ENCODE peak calls at places on chromosomes 16 and 17, in six cellular contexts. I is T follicular helper cell; D is fibroblast of the aortic adventitia; X is cardiac fibroblast; S is HS-5; E is CD8-positive, alpha-beta memory T cell. V is an unnamed sample.

GRCh38 chr17:75475144-75475835 is 18.9 kb downstream of the TMEM94 start:
- DNase-seq in X (no peak), D (no peak), I (no peak), E (no peak), S (no peak), V (peak; percentile 31)

GRCh38 chr17:68694791-68695485 is 93.8 kb upstream of the FAM20A start:
- DNase-seq in X (peak; percentile 47), S (no peak), E (no peak), I (no peak), D (peak; percentile 18), V (no peak)

GRCh38 chr17:47367257-47367656 is 43.5 kb downstream of the EFCAB13 start:
- DNase-seq in X (no peak), S (no peak), E (no peak), D (no peak), I (no peak), V (no peak)

GRCh38 chr17:46979023-46979870 is at the start of gene RPRML:
- DNase-seq in D (no peak), I (no peak), X (peak; percentile 32), S (no peak), E (no peak), V (peak; percentile 27)

GRCh38 chr17:82030470-82031302 is 792 bp upstream of the RAC3 start:
- DNase-seq in X (peak; percentile 89), S (no peak), E (peak; percentile 73), I (peak; percentile 75), D (peak; percentile 79), V (peak; percentile 92)

GRCh38 chr16:2056077-2056476 is 8.3 kb downstream of the TSC2 start:
- DNase-seq in D (no peak), I (no peak), X (peak; percentile 18), S (no peak), E (no peak), V (peak; percentile 41)

GRCh38 chr17:14997290-14997689 is 267.8 kb downstream of the PMP22 start:
- DNase-seq in S (no peak), I (no peak), D (no peak), E (no peak), X (no peak), V (no peak)

GRCh38 chr17:66633322-66633965 is 201.5 kb upstream of the CACNG5 start:
- DNase-seq in D (peak; percentile 18), I (no peak), X (peak; percentile 36), S (no peak), E (no peak), V (peak; percentile 86)

GRCh38 chr16:29922986-29923501 is 3.0 kb downstream of the KCTD13 start:
- DNase-seq in D (no peak), E (no peak), S (no peak), I (no peak), X (no peak), V (no peak)

GRCh38 chr16:78437352-78437968 is 338.0 kb downstream of the WWOX start:
- DNase-seq in I (peak; percentile 3), X (peak; percentile 18), E (peak; percentile 5), S (no peak), D (no peak), V (peak; percentile 32)

GRCh38 chr17:76427457-76428231 is 25.3 kb downstream of the UBE2O start:
- DNase-seq in D (peak; percentile 56), E (no peak), X (peak; percentile 79), S (no peak), I (no peak), V (peak; percentile 63)

GRCh38 chr17:38579934-38580333 is 25.8 kb downstream of the SRCIN1 start:
- DNase-seq in D (peak; percentile 9), E (no peak), S (no peak), X (peak; percentile 53), I (no peak), V (peak; percentile 32)

GRCh38 chr16:53915452-53916160 is 211.7 kb downstream of the FTO start:
- DNase-seq in D (no peak), I (no peak), S (no peak), E (no peak), X (no peak), V (no peak)

GRCh38 chr16:3953728-3954410 is 73.4 kb upstream of the CREBBP start:
- DNase-seq in X (no peak), E (no peak), D (no peak), I (no peak), S (no peak), V (no peak)

GRCh38 chr16:2160915-2161551 is 5.5 kb downstream of the TRAF7 start:
- DNase-seq in X (peak; percentile 61), E (no peak), S (no peak), D (peak; percentile 70), I (no peak), V (peak; percentile 57)

GRCh38 chr16:87956771-87957279 is 5.6 kb downstream of the BANP start:
- DNase-seq in D (peak; percentile 80), X (peak; percentile 71), S (no peak), E (no peak), I (no peak), V (peak; percentile 86)

GRCh38 chr17:27986805-27987684 is 55.4 kb upstream of the NLK start:
- DNase-seq in S (no peak), D (peak; percentile 27), X (peak; percentile 39), I (no peak), E (no peak), V (no peak)

GRCh38 chr17:42519546-42520444 is 16.2 kb upstream of the NAGLU start:
- DNase-seq in S (peak; percentile 97), E (no peak), D (peak; percentile 99), I (no peak), X (peak; percentile 99), V (peak; percentile 99)

GRCh38 chr16:48271728-48272127 is 24.4 kb upstream of the ABCC11 start:
- DNase-seq in I (no peak), E (no peak), D (peak; percentile 76), X (peak; percentile 25), S (no peak), V (peak; percentile 66)

GRCh38 chr16:75105306-75106061 is 11.1 kb downstream of the LDHD start:
- DNase-seq in I (no peak), X (peak; percentile 68), S (no peak), D (no peak), E (no peak), V (peak; percentile 50)

GRCh38 chr17:64786337-64786736 is 124.2 kb upstream of the SMURF2 start:
- DNase-seq in X (no peak), E (no peak), D (no peak), S (no peak), I (no peak), V (no peak)

GRCh38 chr17:75181608-75182318 is 996 bp downstream of the SUMO2 start:
- DNase-seq in D (no peak), I (peak; percentile 26), S (no peak), X (no peak), E (peak; percentile 42), V (peak; percentile 41)

GRCh38 chr16:70738083-70738977 is 52.5 kb upstream of the MTSS2 start:
- DNase-seq in D (peak; percentile 48), X (peak; percentile 83), S (no peak), E (no peak), I (no peak), V (peak; percentile 88)

GRCh38 chr16:82061861-82062525 is 26.9 kb downstream of the HSD17B2 start:
- DNase-seq in E (no peak), X (no peak), D (peak; percentile 40), S (no peak), I (no peak), V (peak; percentile 68)

GRCh38 chr17:5069724-5070123 is 8.5 kb upstream of the ZFP3 start:
- DNase-seq in S (no peak), E (no peak), I (no peak), D (no peak), X (no peak), V (no peak)

GRCh38 chr17:83081561-83082201 is 2.3 kb downstream of the METRNL start:
- DNase-seq in E (peak; percentile 45), I (no peak), D (peak; percentile 88), S (no peak), X (no peak), V (no peak)

GRCh38 chr16:89314357-89314756 is 96.9 kb downstream of the ZNF778 start:
- DNase-seq in S (no peak), D (no peak), I (peak; percentile 56), X (no peak), E (peak; percentile 40), V (no peak)

V was measured in choroid plexus epithelial cell.